ENCODE peak calls at places on chromosomes 2 and 18, in five cellular contexts. N, R, H, W and Y are unnamed samples.

GRCh38 chr18:4748975-4749374 is 293.9 kb upstream of the DLGAP1 start:
- DNase-seq in N (no peak), R (no peak), H (no peak), W (no peak), Y (no peak)

GRCh38 chr18:50579061-50579774 is 19.3 kb downstream of the MAPK4 start:
- DNase-seq in N (no peak), R (no peak), H (no peak), W (no peak), Y (no peak)

GRCh38 chr2:240236217-240237111 is 96.0 kb upstream of the OTOS start:
- DNase-seq in N (peak), R (no peak), H (no peak), W (no peak), Y (no peak)

GRCh38 chr2:74593826-74594467 is 39.4 kb downstream of the DOK1 start:
- DNase-seq in N (no peak), R (no peak), H (no peak), W (no peak), Y (no peak)

GRCh38 chr18:38427234-38427633 is 861.6 kb upstream of the CELF4 start:
- DNase-seq in N (no peak), R (no peak), H (no peak), W (no peak), Y (no peak)

GRCh38 chr2:1584691-1585485 is 159.4 kb downstream of the PXDN start:
- DNase-seq in N (no peak), R (no peak), H (no peak), W (no peak), Y (no peak)

GRCh38 chr2:75047907-75048625 is 89.6 kb downstream of the POLE4 start:
- DNase-seq in N (no peak), R (no peak), H (peak), W (no peak), Y (no peak)

GRCh38 chr2:213316001-213316735 is 31.9 kb downstream of the SPAG16 start:
- DNase-seq in N (no peak), R (no peak), H (no peak), W (no peak), Y (no peak)

GRCh38 chr18:22282311-22283235 is 113.2 kb downstream of the GATA6 start:
- DNase-seq in N (no peak), R (peak), H (peak), W (peak), Y (peak)

GRCh38 chr18:48996901-48997463 is 46.2 kb upstream of the SMAD7 start:
- DNase-seq in N (no peak), R (peak), H (peak), W (no peak), Y (no peak)

GRCh38 chr2:17857016-17857415 is 21.5 kb upstream of the KCNS3 start:
- DNase-seq in N (no peak), R (no peak), H (no peak), W (no peak), Y (no peak)

GRCh38 chr2:218400167-218400929 is 680 bp downstream of the CTDSP1 start:
- DNase-seq in N (peak), R (peak), H (no peak), W (peak), Y (peak)

GRCh38 chr2:3487028-3487425 is 32.3 kb downstream of the ADI1 start:
- DNase-seq in N (no peak), R (no peak), H (no peak), W (no peak), Y (no peak)

GRCh38 chr2:34936089-34936488 is 1337.0 kb upstream of the FAM98A start:
- DNase-seq in N (no peak), R (no peak), H (no peak), W (no peak), Y (no peak)

GRCh38 chr2:151395509-151396374 is 14.0 kb upstream of the RIF1 start:
- DNase-seq in N (no peak), R (no peak), H (no peak), W (no peak), Y (no peak)

GRCh38 chr2:199747427-199747826 is 103.6 kb downstream of the FTCDNL1 start:
- DNase-seq in N (no peak), R (no peak), H (no peak), W (no peak), Y (no peak)

GRCh38 chr2:175880-176800 is 87.7 kb downstream of the SH3YL1 start:
- DNase-seq in N (no peak), R (peak), H (peak), W (no peak), Y (no peak)

GRCh38 chr2:128293426-128293755 is 25.3 kb downstream of the HS6ST1 start:
- DNase-seq in N (no peak), R (no peak), H (no peak), W (no peak), Y (no peak)

GRCh38 chr2:190407246-190407661 is 901 bp upstream of the MFSD6 start:
- DNase-seq in N (no peak), R (no peak), H (no peak), W (no peak), Y (peak)

GRCh38 chr2:46717733-46718121 is 197.9 kb downstream of the MCFD2 start:
- DNase-seq in N (no peak), R (no peak), H (no peak), W (no peak), Y (peak)

GRCh38 chr18:11981633-11982366 is 493 bp downstream of the IMPA2 start:
- DNase-seq in N (peak), R (peak), H (peak), W (peak), Y (peak)

GRCh38 chr2:152573168-152573567 is 144.1 kb downstream of the PRPF40A start:
- DNase-seq in N (peak), R (no peak), H (peak), W (no peak), Y (no peak)

GRCh38 chr2:66578067-66578852 is 143.3 kb downstream of the MEIS1 start:
- DNase-seq in N (no peak), R (peak), H (peak), W (no peak), Y (no peak)

GRCh38 chr18:23515911-23516546 is 12.7 kb downstream of the RMC1 start:
- DNase-seq in N (peak), R (peak), H (peak), W (peak), Y (peak)

GRCh38 chr2:74063486-74063885 is 78.8 kb downstream of the TET3 start:
- DNase-seq in N (no peak), R (no peak), H (peak), W (no peak), Y (no peak)

GRCh38 chr2:216691210-216691741 is 4.1 kb downstream of the IGFBP5 start:
- DNase-seq in N (peak), R (peak), H (peak), W (no peak), Y (peak)

GRCh38 chr2:99880148-99880983 is 262.0 kb downstream of the AFF3 start:
- DNase-seq in N (no peak), R (no peak), H (peak), W (peak), Y (no peak)

GRCh38 chr18:13235981-13236380 is 17.4 kb downstream of the LDLRAD4 start:
- DNase-seq in N (no peak), R (peak), H (no peak), W (no peak), Y (no peak)

GRCh38 chr2:238061310-238062202 is 755 bp downstream of the SCLY start:
- DNase-seq in N (peak), R (peak), H (peak), W (peak), Y (peak)

GRCh38 chr18:11429876-11430275 is 179.5 kb upstream of the SLC35G4 start:
- DNase-seq in N (no peak), R (no peak), H (no peak), W (no peak), Y (no peak)

GRCh38 chr2:13046557-13047165 is 329.9 kb downstream of the TRIB2 start:
- DNase-seq in N (peak), R (no peak), H (peak), W (peak), Y (peak)

GRCh38 chr2:173059941-173060575 is 15.6 kb upstream of the MAP3K20 start:
- DNase-seq in N (no peak), R (no peak), H (peak), W (peak), Y (no peak)

GRCh38 chr18:62452280-62452824 is 70.5 kb upstream of the ZCCHC2 start:
- DNase-seq in N (no peak), R (peak), H (no peak), W (no peak), Y (no peak)

GRCh38 chr2:69384618-69385081 is 2.4 kb downstream of the GFPT1 start:
- DNase-seq in N (no peak), R (no peak), H (no peak), W (no peak), Y (no peak)

GRCh38 chr2:235685024-235685721 is 191.3 kb downstream of the AGAP1 start:
- DNase-seq in N (peak), R (no peak), H (no peak), W (no peak), Y (no peak)

GRCh38 chr2:190649798-190650390 is 1.0 kb downstream of the NAB1 start:
- DNase-seq in N (no peak), R (no peak), H (peak), W (peak), Y (peak)

GRCh38 chr2:114022360-114023085 is 132.6 kb downstream of the ACTR3 start:
- DNase-seq in N (no peak), R (peak), H (peak), W (no peak), Y (no peak)

DNA sequence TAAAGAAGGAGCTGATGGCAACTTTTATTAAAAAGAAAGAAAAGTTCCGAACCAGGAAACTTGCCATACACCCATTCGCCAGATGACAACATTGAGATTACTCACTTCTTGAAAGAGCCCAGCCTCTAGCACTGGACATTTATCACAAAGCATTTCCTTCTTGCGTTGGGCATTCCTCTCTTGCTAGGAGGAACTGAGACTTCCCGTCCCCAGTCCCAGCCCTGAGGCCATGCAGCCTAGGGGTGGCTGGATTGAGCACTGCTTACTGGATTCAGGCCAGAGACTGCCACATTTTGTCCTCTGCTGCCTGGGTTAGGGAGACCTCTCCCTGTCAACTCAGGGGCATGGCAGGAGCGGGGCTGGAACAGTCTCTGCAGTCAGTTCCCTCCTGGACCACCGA is 80.1 kb downstream of the SDC1 start:
- DNase-seq in N (no peak), R (no peak), H (no peak), W (no peak), Y (no peak)
- TF ChIP-seq EZH2 in N (no peak), R (no peak), H (no peak), W (no peak), Y (no peak)

GRCh38 chr2:70938580-70938938 is 2.9 kb downstream of the ATP6V1B1 start:
- DNase-seq in N (no peak), R (peak), H (no peak), W (no peak), Y (no peak)
- TF ChIP-seq EZH2 in N (no peak), R (no peak), H (no peak), W (no peak), Y (no peak)

GRCh38 chr2:29920631-29921559 is 491 bp downstream of the ALK start:
- DNase-seq in N (peak), R (peak), H (peak), W (no peak), Y (peak)
- TF ChIP-seq EZH2 in N (no peak), R (no peak), H (peak), W (peak), Y (no peak)

DNA sequence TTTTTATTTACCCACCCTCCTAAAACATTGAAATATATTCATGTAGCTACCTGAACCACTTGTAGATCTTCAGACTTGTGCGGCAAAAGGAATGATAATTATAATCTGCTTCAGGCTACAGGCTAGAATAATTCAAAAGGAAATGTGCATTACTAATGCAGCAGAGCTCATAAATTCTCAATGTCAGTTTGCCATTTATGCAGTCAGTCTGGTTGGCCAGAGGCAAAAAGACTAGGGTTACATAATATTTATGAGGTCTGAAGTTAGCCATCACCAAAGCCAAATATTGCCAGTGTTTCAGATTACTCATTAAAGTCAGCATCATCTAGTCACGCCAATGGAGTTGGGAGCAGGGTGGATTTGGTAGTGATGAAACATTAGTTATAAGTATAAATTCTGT is 38.9 kb downstream of the METAP1D start:
- DNase-seq in N (no peak), R (no peak), H (no peak), W (no peak), Y (no peak)
- TF ChIP-seq EZH2 in N (no peak), R (no peak), H (no peak), W (no peak), Y (no peak)